ENCODE peak calls at places on chromosomes 1 and 21, in eight cellular contexts. P is smooth muscle cell of the brain vasculature; F is NT2/D1; O is M059J; I is astrocyte of the cerebellum; Z is stromal cell of bone marrow; J is NCI-H187; M is central memory CD8-positive, alpha-beta T cell. K is an unnamed sample.

GRCh38 chr1:53367503-53368313 is 39.8 kb upstream of the LRP8 start:
- DNase-seq in J (no peak), P (no peak), M (no peak), I (no peak), O (no peak), F (no peak), Z (no peak), K (peak)

GRCh38 chr1:199751962-199752687 is 275.4 kb upstream of the NR5A2 start:
- DNase-seq in Z (no peak), O (no peak), J (no peak), I (no peak), F (no peak), M (no peak), P (no peak), K (no peak)

GRCh38 chr21:26332873-26333272 is 162.3 kb upstream of the APP start:
- DNase-seq in O (no peak), I (no peak), J (no peak), F (no peak), Z (no peak), M (no peak), P (no peak), K (no peak)

GRCh38 chr1:58924016-58924565 is 140.2 kb upstream of the JUN start:
- DNase-seq in Z (no peak), F (no peak), P (no peak), M (no peak), J (no peak), I (no peak), O (no peak), K (no peak)

GRCh38 chr1:223177681-223178080 is 34.6 kb upstream of the TLR5 start:
- DNase-seq in P (no peak), M (no peak), J (no peak), I (no peak), Z (no peak), F (no peak), O (peak), K (no peak)

GRCh38 chr1:167369933-167370332 is 148.4 kb downstream of the CD247 start:
- DNase-seq in J (no peak), Z (no peak), P (no peak), F (no peak), I (no peak), M (no peak), O (no peak), K (no peak)

GRCh38 chr1:37890378-37891014 is 31.1 kb upstream of the MTF1 start:
- DNase-seq in F (peak), P (peak), M (no peak), Z (no peak), J (no peak), O (peak), I (peak), K (no peak)

GRCh38 chr1:50971748-50972305 is 1.8 kb downstream of the CDKN2C start:
- DNase-seq in J (no peak), I (no peak), M (no peak), O (peak), F (no peak), P (no peak), Z (no peak), K (no peak)

GRCh38 chr1:172827841-172828240 is 168.9 kb downstream of the FASLG start:
- DNase-seq in J (no peak), Z (no peak), P (no peak), M (no peak), F (no peak), O (no peak), I (no peak), K (no peak)

GRCh38 chr1:156945881-156946661 is 25.6 kb downstream of the LRRC71 start:
- DNase-seq in O (no peak), I (no peak), P (no peak), M (no peak), F (no peak), J (no peak), Z (no peak), K (no peak)

GRCh38 chr1:209829716-209830115 is 1.9 kb downstream of the UTP25 start:
- DNase-seq in O (no peak), P (no peak), F (no peak), Z (no peak), I (no peak), J (no peak), M (no peak), K (no peak)

GRCh38 chr1:52296345-52296744 is 69.7 kb downstream of the CC2D1B start:
- DNase-seq in J (no peak), M (no peak), I (peak), F (no peak), Z (peak), P (no peak), O (peak), K (no peak)

GRCh38 chr1:214660900-214661299 is 57.9 kb downstream of the CENPF start:
- DNase-seq in M (no peak), O (no peak), Z (peak), P (peak), F (no peak), I (peak), J (no peak), K (no peak)

GRCh38 chr1:94953107-94953506 is 26.2 kb upstream of the CNN3 start:
- DNase-seq in P (no peak), F (no peak), O (no peak), M (no peak), I (no peak), Z (no peak), J (no peak), K (no peak)

GRCh38 chr21:15732290-15732995 is 2.7 kb downstream of the USP25 start:
- DNase-seq in F (no peak), M (no peak), P (no peak), J (no peak), O (peak), I (no peak), Z (no peak), K (no peak)

GRCh38 chr1:89633103-89633744 is at the start of gene LRRC8C:
- DNase-seq in Z (no peak), I (no peak), M (peak), J (peak), F (peak), O (peak), P (no peak), K (peak)

GRCh38 chr1:75265792-75266191 is 131.6 kb downstream of the LHX8 start:
- DNase-seq in F (peak), O (peak), Z (peak), I (peak), J (no peak), P (no peak), M (no peak), K (no peak)

GRCh38 chr1:225825078-225825477 is 15.2 kb downstream of the EPHX1 start:
- DNase-seq in I (no peak), O (no peak), M (no peak), J (no peak), Z (no peak), P (no peak), F (no peak), K (no peak)

GRCh38 chr1:10631121-10631810 is 156.5 kb downstream of the PEX14 start:
- DNase-seq in P (no peak), Z (no peak), J (no peak), M (no peak), I (no peak), F (no peak), O (no peak), K (no peak)

GRCh38 chr21:31660134-31660565 is 657 bp downstream of the SOD1 start:
- DNase-seq in J (no peak), F (no peak), M (no peak), I (no peak), Z (no peak), O (peak), P (no peak), K (peak)

GRCh38 chr1:184025242-184025675 is 12.3 kb downstream of the COLGALT2 start:
- DNase-seq in M (no peak), F (peak), I (peak), Z (peak), P (peak), J (no peak), O (peak), K (no peak)

GRCh38 chr1:15218287-15219279 is 28.4 kb upstream of the FHAD1 start:
- DNase-seq in O (peak), I (no peak), Z (peak), F (no peak), M (no peak), J (no peak), P (no peak), K (no peak)

GRCh38 chr1:76901158-76901767 is 34.0 kb downstream of the ST6GALNAC5 start:
- DNase-seq in J (peak), F (peak), I (peak), M (no peak), Z (peak), O (peak), P (peak), K (no peak)

GRCh38 chr1:89556716-89557442 is 32.2 kb downstream of the LRRC8B start:
- DNase-seq in O (no peak), Z (no peak), M (no peak), J (no peak), I (no peak), F (no peak), P (no peak), K (no peak)

GRCh38 chr1:173669491-173669941 is at the start of gene ANKRD45:
- DNase-seq in O (peak), M (no peak), J (no peak), F (peak), P (no peak), I (peak), Z (peak), K (no peak)

GRCh38 chr1:160629286-160630210 is 17.3 kb downstream of the SLAMF1 start:
- DNase-seq in J (no peak), F (no peak), Z (no peak), M (peak), O (no peak), P (no peak), I (no peak), K (peak)

GRCh38 chr1:45015683-45016082 is 3.6 kb downstream of the UROD start:
- DNase-seq in P (no peak), J (no peak), I (no peak), Z (no peak), M (no peak), F (no peak), O (no peak), K (no peak)

GRCh38 chr1:226128487-226129075 is 58.0 kb downstream of the ACBD3 start:
- DNase-seq in Z (no peak), O (no peak), M (no peak), I (no peak), J (no peak), F (no peak), P (no peak), K (no peak)

GRCh38 chr1:77996734-77997133 is 8.0 kb upstream of the DNAJB4 start:
- DNase-seq in O (no peak), I (no peak), F (no peak), M (no peak), J (no peak), Z (no peak), P (no peak), K (no peak)

GRCh38 chr1:6459850-6460265 is 6.1 kb downstream of the TNFRSF25 start:
- DNase-seq in M (no peak), I (no peak), J (no peak), P (no peak), F (no peak), O (no peak), Z (no peak), K (peak)

GRCh38 chr1:101781437-101781836 is 215.3 kb downstream of the OLFM3 start:
- DNase-seq in M (no peak), F (no peak), O (no peak), J (no peak), P (no peak), Z (no peak), I (peak), K (no peak)

K was measured in T-cell.